ENCODE peak calls at places on chromosomes 1 and 21, in six cellular contexts. One of them, this sample, is unnamed.

GRCh38 chr1:172394811-172395210 is 25.7 kb upstream of the C1orf105 start:
- DNase-seq in PC-3: no peak
- DNase-seq in HCT116: no peak
- DNase-seq in HFF-Myc: no peak
- DNase-seq in BJ: no peak
- DNase-seq in IMR-90: peak
- DNase-seq in this sample: no peak

GRCh38 chr1:65527672-65528071 is 107.2 kb downstream of the LEPR start:
- DNase-seq in HCT116: no peak
- DNase-seq in IMR-90: no peak
- DNase-seq in PC-3: no peak
- DNase-seq in HFF-Myc: peak
- DNase-seq in BJ: peak
- DNase-seq in this sample: no peak

GRCh38 chr1:207134550-207134949 is 30.5 kb downstream of the C4BPA start:
- DNase-seq in BJ: no peak
- DNase-seq in PC-3: no peak
- DNase-seq in HFF-Myc: no peak
- DNase-seq in HCT116: no peak
- DNase-seq in IMR-90: no peak
- DNase-seq in this sample: no peak

GRCh38 chr1:44021156-44021555 is 10.1 kb downstream of the SLC6A9 start:
- DNase-seq in HCT116: no peak
- DNase-seq in IMR-90: no peak
- DNase-seq in BJ: no peak
- DNase-seq in HFF-Myc: no peak
- DNase-seq in PC-3: no peak
- DNase-seq in this sample: no peak

GRCh38 chr1:25690396-25690956 is 73.9 kb downstream of the MAN1C1 start:
- DNase-seq in HFF-Myc: no peak
- DNase-seq in HCT116: no peak
- DNase-seq in IMR-90: no peak
- DNase-seq in PC-3: no peak
- DNase-seq in BJ: no peak
- DNase-seq in this sample: no peak

GRCh38 chr1:27979151-27979858 is 19.5 kb downstream of the XKR8 start:
- DNase-seq in PC-3: peak
- DNase-seq in BJ: no peak
- DNase-seq in HCT116: peak
- DNase-seq in IMR-90: peak
- DNase-seq in HFF-Myc: peak
- DNase-seq in this sample: peak

GRCh38 chr1:181152892-181153633 is 64.6 kb downstream of the IER5 start:
- DNase-seq in BJ: no peak
- DNase-seq in PC-3: no peak
- DNase-seq in HCT116: no peak
- DNase-seq in IMR-90: peak
- DNase-seq in HFF-Myc: no peak
- DNase-seq in this sample: peak

GRCh38 chr1:57017717-57018116 is 51.9 kb upstream of the C8B start:
- DNase-seq in PC-3: no peak
- DNase-seq in HFF-Myc: no peak
- DNase-seq in HCT116: peak
- DNase-seq in BJ: no peak
- DNase-seq in IMR-90: no peak
- DNase-seq in this sample: no peak

GRCh38 chr1:94479682-94480081 is 61.5 kb downstream of the ABCD3 start:
- DNase-seq in HCT116: no peak
- DNase-seq in BJ: no peak
- DNase-seq in HFF-Myc: no peak
- DNase-seq in PC-3: no peak
- DNase-seq in IMR-90: no peak
- DNase-seq in this sample: no peak

GRCh38 chr1:94486990-94487389 is 54.6 kb downstream of the F3 start:
- DNase-seq in IMR-90: no peak
- DNase-seq in PC-3: no peak
- DNase-seq in HCT116: no peak
- DNase-seq in BJ: no peak
- DNase-seq in HFF-Myc: no peak
- DNase-seq in this sample: no peak

GRCh38 chr1:94481473-94481933 is 60.1 kb downstream of the F3 start:
- DNase-seq in BJ: peak
- DNase-seq in HFF-Myc: peak
- DNase-seq in PC-3: peak
- DNase-seq in IMR-90: peak
- DNase-seq in HCT116: peak
- DNase-seq in this sample: peak
- TF ChIP-seq CTCF in BJ: peak
- TF ChIP-seq CTCF in HFF-Myc: peak
- TF ChIP-seq CTCF in PC-3: peak
- TF ChIP-seq CTCF in IMR-90: peak
- TF ChIP-seq CTCF in HCT116: peak
- TF ChIP-seq CTCF in this sample: peak

DNA sequence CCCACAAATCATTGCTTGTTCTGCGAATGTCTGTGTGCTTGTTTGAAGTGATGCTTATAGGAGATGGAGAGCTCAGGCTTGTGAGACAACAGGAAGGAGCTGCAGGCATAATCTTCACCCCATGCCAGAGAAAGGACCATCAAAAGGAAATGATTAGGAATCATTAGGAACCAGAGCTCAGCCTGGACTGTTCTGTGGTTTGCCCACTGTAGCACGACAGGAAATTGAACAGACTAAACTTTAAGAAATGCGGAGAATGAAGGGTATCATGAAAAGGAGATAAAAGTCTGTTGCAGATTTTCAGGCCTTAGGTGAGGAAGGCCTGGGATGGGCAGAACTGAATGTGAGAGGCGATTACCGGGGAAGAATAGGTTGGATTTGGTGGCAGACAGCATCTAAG is 292.0 kb upstream of the PLXNA2 start:
- DNase-seq in IMR-90: no peak
- DNase-seq in HCT116: no peak
- DNase-seq in HFF-Myc: no peak
- DNase-seq in BJ: no peak
- DNase-seq in PC-3: no peak
- DNase-seq in this sample: no peak
- H3K4me3 ChIP-seq in IMR-90: no peak
- H3K4me3 ChIP-seq in HCT116: no peak
- H3K4me3 ChIP-seq in HFF-Myc: no peak
- H3K4me3 ChIP-seq in BJ: no peak
- H3K4me3 ChIP-seq in PC-3: no peak
- H3K4me3 ChIP-seq in this sample: no peak

DNA sequence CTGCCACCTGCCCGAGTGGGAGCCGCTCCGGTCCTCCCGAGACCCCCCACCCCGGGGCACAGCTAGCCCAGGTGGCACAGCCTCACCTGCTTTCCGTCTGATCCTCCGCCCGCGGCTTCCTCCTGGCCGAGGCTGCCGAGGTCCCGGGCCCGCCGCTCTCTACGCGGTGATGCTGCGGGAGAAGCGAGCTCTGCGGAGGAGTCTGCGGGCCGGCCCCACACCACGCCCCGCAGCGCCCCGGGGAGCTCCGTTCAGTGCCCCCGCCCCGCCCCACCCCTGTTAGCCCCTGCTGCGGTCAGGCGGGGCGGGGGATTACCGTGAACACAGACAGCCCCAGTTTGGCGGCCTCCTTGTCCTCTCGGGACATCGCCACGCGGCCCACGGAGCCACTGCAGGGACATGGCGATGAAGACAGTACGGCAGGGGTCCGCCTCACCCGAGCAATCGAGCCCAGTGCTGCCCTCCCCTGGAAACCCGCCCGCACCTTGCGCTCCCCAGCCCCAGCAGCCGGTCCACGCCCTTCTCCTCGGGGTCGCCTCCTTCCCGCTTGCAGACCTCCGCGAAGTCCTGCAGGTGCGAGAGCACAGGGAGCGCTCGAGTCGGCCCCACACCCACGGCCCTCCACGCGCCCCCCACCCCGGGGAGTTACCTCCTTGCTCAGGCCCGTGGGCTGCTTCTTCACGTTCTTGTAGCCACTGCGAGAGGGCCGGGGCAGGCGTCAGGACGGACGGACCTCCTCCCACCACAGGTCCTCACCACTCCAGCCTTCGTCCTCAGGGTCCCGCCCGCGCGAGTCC is 933 bp downstream of the C1orf35 start:
- DNase-seq in HCT116: no peak
- DNase-seq in IMR-90: no peak
- DNase-seq in PC-3: peak
- DNase-seq in HFF-Myc: no peak
- DNase-seq in BJ: no peak
- DNase-seq in this sample: no peak
- TF ChIP-seq CTCF in HCT116: no peak
- TF ChIP-seq CTCF in IMR-90: peak
- TF ChIP-seq CTCF in PC-3: peak
- TF ChIP-seq CTCF in HFF-Myc: no peak
- TF ChIP-seq CTCF in BJ: peak
- TF ChIP-seq CTCF in this sample: peak

GRCh38 chr1:220886470-220887201 is 7.4 kb downstream of the HLX start:
- DNase-seq in PC-3: no peak
- DNase-seq in HCT116: no peak
- DNase-seq in HFF-Myc: no peak
- DNase-seq in BJ: no peak
- DNase-seq in IMR-90: no peak
- DNase-seq in this sample: no peak
- H3K4me3 ChIP-seq in PC-3: no peak
- H3K4me3 ChIP-seq in HCT116: no peak
- H3K4me3 ChIP-seq in HFF-Myc: no peak
- H3K4me3 ChIP-seq in BJ: no peak
- H3K4me3 ChIP-seq in IMR-90: no peak
- H3K4me3 ChIP-seq in this sample: no peak

DNA sequence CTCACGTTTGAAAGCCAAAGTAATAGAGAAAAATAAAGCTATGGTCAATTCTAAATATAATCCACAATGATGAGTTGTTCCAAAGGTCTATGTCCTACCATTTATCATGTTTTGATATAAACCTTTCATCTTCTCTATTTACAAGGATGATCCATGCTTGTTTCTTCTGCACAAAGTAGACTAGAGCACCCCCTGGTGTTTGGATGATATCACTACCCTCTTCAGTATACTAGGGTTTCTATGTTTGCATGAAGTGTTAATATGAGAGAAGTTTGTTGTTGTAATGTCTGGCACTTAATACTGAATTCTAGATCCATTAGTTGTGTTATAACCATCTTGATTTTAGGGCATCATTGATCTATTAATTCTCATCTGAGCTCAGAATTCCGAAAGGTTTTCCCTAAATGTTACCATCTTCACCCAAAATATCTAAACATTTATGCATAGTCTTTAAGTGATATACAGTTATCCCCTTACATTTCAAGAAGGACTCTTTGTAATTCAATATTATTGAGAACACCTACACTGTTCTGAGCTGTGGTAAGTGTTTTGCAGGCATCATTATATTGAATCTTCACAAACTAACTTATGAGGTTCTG is 21.1 kb downstream of the CLDN8 start:
- DNase-seq in HCT116: no peak
- DNase-seq in BJ: no peak
- DNase-seq in PC-3: peak
- DNase-seq in IMR-90: no peak
- DNase-seq in HFF-Myc: no peak
- DNase-seq in this sample: peak
- TF ChIP-seq CTCF in HCT116: no peak
- TF ChIP-seq CTCF in BJ: peak
- TF ChIP-seq CTCF in PC-3: peak
- TF ChIP-seq CTCF in IMR-90: no peak
- TF ChIP-seq CTCF in HFF-Myc: peak
- TF ChIP-seq CTCF in this sample: peak

GRCh38 chr1:32179443-32180185 is at the start of gene TXLNA:
- DNase-seq in PC-3: peak
- DNase-seq in IMR-90: peak
- DNase-seq in HCT116: peak
- DNase-seq in BJ: peak
- DNase-seq in HFF-Myc: no peak
- DNase-seq in this sample: peak

GRCh38 chr1:32179193-32179442 is 357 bp upstream of the TXLNA start:
- DNase-seq in HFF-Myc: no peak
- DNase-seq in HCT116: no peak
- DNase-seq in PC-3: no peak
- DNase-seq in BJ: no peak
- DNase-seq in IMR-90: no peak
- DNase-seq in this sample: no peak

GRCh38 chr1:32180186-32181060 is 948 bp downstream of the TXLNA start:
- DNase-seq in HFF-Myc: no peak
- DNase-seq in HCT116: no peak
- DNase-seq in IMR-90: peak
- DNase-seq in PC-3: peak
- DNase-seq in BJ: no peak
- DNase-seq in this sample: peak

GRCh38 chr1:32181065-32181464 is 1.6 kb downstream of the TXLNA start:
- DNase-seq in IMR-90: no peak
- DNase-seq in PC-3: no peak
- DNase-seq in BJ: no peak
- DNase-seq in HCT116: no peak
- DNase-seq in HFF-Myc: no peak
- DNase-seq in this sample: no peak

GRCh38 chr1:32178380-32179192 is 889 bp upstream of the TXLNA start:
- DNase-seq in PC-3: no peak
- DNase-seq in BJ: no peak
- DNase-seq in IMR-90: no peak
- DNase-seq in HFF-Myc: no peak
- DNase-seq in HCT116: no peak
- DNase-seq in this sample: no peak
- H3K4me3 ChIP-seq in PC-3: peak
- H3K4me3 ChIP-seq in BJ: no peak
- H3K4me3 ChIP-seq in IMR-90: no peak
- H3K4me3 ChIP-seq in HFF-Myc: peak
- H3K4me3 ChIP-seq in HCT116: peak
- H3K4me3 ChIP-seq in this sample: no peak

DNA sequence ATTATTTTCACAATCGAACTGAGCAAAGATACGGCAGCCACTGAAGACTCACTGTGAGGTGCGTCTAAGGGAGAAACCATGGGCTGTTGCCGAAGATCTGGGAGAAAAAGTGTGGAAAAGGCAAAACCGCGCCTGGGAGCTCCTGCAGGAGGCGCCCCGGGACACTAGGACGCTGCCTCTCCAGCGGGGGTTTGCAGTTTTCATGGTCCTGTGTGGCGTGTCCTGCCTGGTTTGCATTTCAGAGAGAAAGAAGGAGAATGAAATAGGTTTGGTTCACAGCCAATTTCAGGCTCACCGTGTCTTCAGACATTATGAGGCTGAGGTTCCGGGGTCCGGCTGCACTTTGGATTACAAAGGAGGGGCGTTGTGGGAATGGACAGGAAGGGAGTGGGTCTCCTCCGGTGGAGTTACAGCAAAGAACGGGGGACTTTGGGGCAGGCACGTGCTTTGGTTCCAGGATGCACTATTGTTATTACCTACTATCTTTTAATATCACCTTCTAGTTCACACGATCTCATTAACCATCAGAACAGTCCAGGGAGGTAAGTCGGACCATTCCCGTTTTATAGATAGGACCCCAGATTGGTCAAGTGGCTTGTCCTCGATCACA is 179.8 kb downstream of the DYRK1A start:
- DNase-seq in BJ: no peak
- DNase-seq in IMR-90: no peak
- DNase-seq in HFF-Myc: no peak
- DNase-seq in HCT116: no peak
- DNase-seq in PC-3: no peak
- DNase-seq in this sample: no peak
- TF ChIP-seq CTCF in BJ: no peak
- TF ChIP-seq CTCF in IMR-90: no peak
- TF ChIP-seq CTCF in HFF-Myc: no peak
- TF ChIP-seq CTCF in HCT116: no peak
- TF ChIP-seq CTCF in PC-3: peak
- TF ChIP-seq CTCF in this sample: no peak